ENCODE peak calls at places on chromosome 22, in six cellular contexts. U is stimulated activated CD4-positive, alpha-beta T cell treated with anti-CD3 and anti-CD28 coated beads, Interleukin-4, amount 100 ng/mL, for 48 hours; N is kidney glomerular epithelial cell; P is NCI-H510A treated with DMSO at 0.1 percent for 48 hours; Y is HT1080; J is tibial nerve. H is an unnamed sample.

GRCh38 chr22:25085930-25086901 is 113.4 kb upstream of the CRYBB3 start:
- DNase-seq in Y (no peak), N (no peak), J (peak), P (no peak), U (no peak), H (peak)

GRCh38 chr22:22013559-22014284 is 31.1 kb upstream of the TOP3B start:
- DNase-seq in N (no peak), P (no peak), Y (no peak), J (no peak), U (no peak), H (no peak)

GRCh38 chr22:35766654-35767580 is 49.2 kb downstream of the APOL5 start:
- DNase-seq in U (no peak), Y (no peak), J (no peak), P (peak), N (no peak), H (no peak)

GRCh38 chr22:29396126-29396525 is 7.8 kb upstream of the AP1B1 start:
- DNase-seq in N (no peak), J (no peak), U (no peak), P (no peak), Y (no peak), H (no peak)

GRCh38 chr22:46043339-46043738 is 66.4 kb upstream of the WNT7B start:
- DNase-seq in N (no peak), Y (no peak), P (no peak), U (no peak), J (no peak), H (no peak)

GRCh38 chr22:48744967-48745841 is 1082.5 kb downstream of the BRD1 start:
- DNase-seq in U (no peak), P (no peak), N (no peak), Y (no peak), J (no peak), H (no peak)

GRCh38 chr22:49965291-49966040 is 4.9 kb downstream of the PIM3 start:
- DNase-seq in U (no peak), J (no peak), Y (no peak), N (no peak), P (no peak), H (no peak)

GRCh38 chr22:25930710-25931353 is 188.8 kb downstream of the MYO18B start:
- DNase-seq in N (no peak), J (no peak), P (peak), Y (no peak), U (no peak), H (no peak)

GRCh38 chr22:43039800-43040199 is 24.9 kb upstream of the PACSIN2 start:
- DNase-seq in J (no peak), N (no peak), P (peak), U (no peak), Y (no peak), H (no peak)

GRCh38 chr22:31161386-31161785 is 1.4 kb downstream of the RNF185 start:
- DNase-seq in U (no peak), Y (no peak), J (no peak), P (no peak), N (no peak), H (no peak)

GRCh38 chr22:39661842-39662676 is 91.5 kb downstream of the CACNA1I start:
- DNase-seq in N (no peak), U (peak), J (no peak), P (peak), Y (no peak), H (no peak)

GRCh38 chr22:19962246-19962908 is 20.8 kb upstream of the TXNRD2 start:
- DNase-seq in P (peak), N (peak), U (peak), Y (peak), J (no peak), H (peak)